ENCODE peak calls at places on chromosomes 3 and 15, in four cellular contexts. D is GM12878, G is K562, B is H1. J is an unnamed sample.

GRCh38 chr15:92667291-92667904 is 11.8 kb upstream of the FAM174B start:
- DNase-seq in D (no peak), G (no peak), B (no peak), J (no peak)

GRCh38 chr3:8970971-8971589 is 7.8 kb upstream of the RAD18 start:
- DNase-seq in D (no peak), G (peak), B (no peak), J (peak)

GRCh38 chr15:29822685-29823459 is 604 bp upstream of the TJP1 start:
- DNase-seq in D (no peak), G (no peak), B (no peak), J (peak)

GRCh38 chr3:115876860-115877646 is 253.7 kb downstream of the GAP43 start:
- DNase-seq in D (no peak), G (no peak), B (no peak), J (no peak)

GRCh38 chr3:186124618-186125017 is 15.7 kb upstream of the ETV5 start:
- DNase-seq in D (no peak), G (no peak), B (no peak), J (no peak)

GRCh38 chr15:58627706-58628105 is 121.8 kb downstream of the ADAM10 start:
- DNase-seq in D (no peak), G (no peak), B (no peak), J (no peak)

GRCh38 chr3:114420072-114420471 is 126.2 kb downstream of the TIGIT start:
- DNase-seq in D (no peak), G (no peak), B (no peak), J (no peak)

GRCh38 chr3:171566803-171567422 is 106.7 kb upstream of the TNIK start:
- DNase-seq in D (peak), G (peak), B (no peak), J (peak)

GRCh38 chr15:26224266-26224665 is 361.1 kb upstream of the ATP10A start:
- DNase-seq in D (no peak), G (no peak), B (no peak), J (no peak)

GRCh38 chr3:190825389-190826016 is 37.0 kb downstream of the GMNC start:
- DNase-seq in D (no peak), G (no peak), B (no peak), J (no peak)

GRCh38 chr15:31606261-31606669 is 279.6 kb downstream of the KLF13 start:
- DNase-seq in D (no peak), G (no peak), B (no peak), J (peak)

GRCh38 chr15:60583194-60583593 is 104.3 kb upstream of the ICE2 start:
- DNase-seq in D (no peak), G (no peak), B (no peak), J (no peak)

GRCh38 chr15:42549052-42549491 is 434 bp downstream of the HAUS2 start:
- DNase-seq in D (no peak), G (no peak), B (no peak), J (peak)

GRCh38 chr3:115922681-115923347 is 299.5 kb downstream of the GAP43 start:
- DNase-seq in D (no peak), G (no peak), B (peak), J (peak)

GRCh38 chr3:177346878-177347277 is 149.6 kb upstream of the TBL1XR1 start:
- DNase-seq in D (no peak), G (no peak), B (no peak), J (no peak)

GRCh38 chr3:13541691-13542090 is 7.2 kb upstream of the FBLN2 start:
- DNase-seq in D (no peak), G (no peak), B (no peak), J (no peak)

GRCh38 chr15:67812232-67812631 is 13.1 kb upstream of the SKOR1 start:
- DNase-seq in D (no peak), G (no peak), B (no peak), J (no peak)

GRCh38 chr3:73037369-73037699 is 24.1 kb upstream of the EBLN2 start:
- DNase-seq in D (no peak), G (no peak), B (no peak), J (peak)

GRCh38 chr15:34239151-34239761 is 14.4 kb downstream of the EMC4 start:
- DNase-seq in D (no peak), G (no peak), B (no peak), J (peak)
- H3K27ac ChIP-seq in D (peak), G (no peak), B (no peak), J (peak)

GRCh38 chr3:71247948-71248315 is 335.6 kb downstream of the FOXP1 start:
- DNase-seq in D (no peak), G (no peak), B (no peak), J (no peak)

GRCh38 chr3:71245052-71245488 is 338.5 kb downstream of the FOXP1 start:
- DNase-seq in D (no peak), G (no peak), B (no peak), J (peak)

GRCh38 chr3:71245971-71246860 is 337.3 kb downstream of the FOXP1 start:
- DNase-seq in D (no peak), G (peak), B (no peak), J (no peak)

GRCh38 chr3:71250026-71250425 is 333.5 kb downstream of the FOXP1 start:
- DNase-seq in D (no peak), G (no peak), B (no peak), J (no peak)

GRCh38 chr3:71247221-71247947 is 336.1 kb downstream of the FOXP1 start:
- DNase-seq in D (no peak), G (peak), B (no peak), J (peak)
- TF ChIP-seq CHD1 in D (no peak), G (no peak), B (no peak), J (no peak)

DNA sequence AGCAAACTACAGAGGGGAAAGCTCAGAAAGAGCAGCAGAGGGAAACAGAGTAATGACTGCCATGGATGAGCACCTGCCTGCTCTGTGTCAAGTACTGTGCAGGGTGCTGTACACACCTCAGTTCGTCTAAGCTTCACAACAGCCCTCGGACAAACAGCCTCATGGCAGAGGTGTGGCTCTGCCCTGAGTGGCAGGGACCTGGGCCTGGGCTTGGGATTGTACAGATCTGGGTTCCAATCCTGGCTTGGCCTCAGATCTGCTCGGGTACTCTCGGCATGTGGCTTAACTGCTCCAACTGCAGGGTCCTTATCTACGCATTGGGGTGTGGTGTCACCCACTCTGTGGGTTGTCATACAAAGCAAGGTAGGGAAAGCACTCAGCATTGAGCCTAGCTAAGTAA is 46.6 kb upstream of the SEC13 start:
- DNase-seq in D (no peak), G (no peak), B (no peak), J (no peak)
- H3K27ac ChIP-seq in D (no peak), G (no peak), B (no peak), J (no peak)

GRCh38 chr3:127206611-127207516 is 13.9 kb downstream of the PRR23E start:
- DNase-seq in D (no peak), G (no peak), B (no peak), J (no peak)

GRCh38 chr3:127206154-127206553 is 13.2 kb downstream of the PRR23E start:
- DNase-seq in D (no peak), G (no peak), B (no peak), J (no peak)

GRCh38 chr3:127208483-127209100 is 15.7 kb downstream of the PRR23E start:
- DNase-seq in D (no peak), G (no peak), B (no peak), J (no peak)

GRCh38 chr3:127209155-127209839 is 16.4 kb downstream of the PRR23E start:
- DNase-seq in D (no peak), G (no peak), B (no peak), J (no peak)

GRCh38 chr3:127207727-127208482 is 15.0 kb downstream of the PRR23E start:
- DNase-seq in D (no peak), G (no peak), B (no peak), J (no peak)
- TF ChIP-seq CHD1 in D (no peak), G (no peak), B (no peak), J (no peak)

DNA sequence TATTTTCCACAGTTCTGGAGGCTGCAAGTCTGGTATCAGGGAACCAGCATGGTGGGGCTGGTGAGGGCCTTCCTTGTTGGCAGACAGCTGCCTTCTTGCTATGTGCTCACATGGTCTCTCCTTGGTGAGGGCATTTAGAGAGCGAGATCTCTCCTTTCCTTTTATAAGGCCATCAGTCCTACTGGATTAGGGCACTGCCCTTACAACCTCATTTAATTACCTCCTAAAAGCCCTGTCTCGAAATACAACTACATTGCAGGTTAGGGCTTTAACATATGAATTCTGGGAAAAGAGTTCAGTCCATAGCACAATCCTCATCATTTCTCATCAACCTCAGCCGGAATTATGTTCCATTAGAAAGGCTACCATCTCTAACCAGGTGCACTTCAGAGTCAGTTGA is 21.9 kb downstream of the ISL2 start:
- DNase-seq in D (no peak), G (no peak), B (no peak), J (no peak)
- H3K27ac ChIP-seq in D (no peak), G (no peak), B (no peak), J (no peak)

DNA sequence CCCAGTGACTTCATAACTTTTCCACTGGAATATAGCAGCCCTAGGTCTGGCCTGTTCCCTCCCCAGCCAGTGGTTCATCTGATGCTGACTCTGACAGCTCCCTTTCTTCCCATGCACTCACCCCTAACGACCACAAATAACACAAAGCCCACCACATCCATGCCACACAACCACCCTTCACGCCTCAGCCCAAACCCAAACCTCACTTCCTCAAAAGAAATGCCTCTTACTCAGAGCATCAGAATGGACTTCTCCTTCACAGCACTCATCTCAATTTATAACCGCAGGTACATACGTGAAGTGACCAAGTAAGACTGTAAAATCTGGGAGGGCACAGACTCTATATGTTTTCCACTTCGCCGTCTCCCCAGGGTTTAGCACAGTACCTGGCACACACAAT is 1.1 kb downstream of the RBSN start:
- DNase-seq in D (peak), G (no peak), B (no peak), J (no peak)
- TF ChIP-seq CHD1 in D (no peak), G (no peak), B (no peak), J (no peak)

J was measured in IMR-90.